ENCODE peak calls at places on chromosomes 2 and 18, in ten cellular contexts. Z is GM20000, T is left ventricle myocardium inferior, P is A172, A is T follicular helper cell, L is Caki2, K is fibroblast of villous mesenchyme, F is HuH-7.5, R is cardiac fibroblast, X is lower lobe of right lung. S is an unnamed sample.

GRCh38 chr2:203744091-203744490 is 37.7 kb downstream of the CD28 start:
- DNase-seq in A (no peak), F (no peak), X (no peak), Z (no peak), T (no peak), L (no peak), K (no peak), R (peak), P (no peak), S (no peak)

GRCh38 chr18:26804474-26804873 is 61.0 kb downstream of the AQP4 start:
- DNase-seq in Z (no peak), A (no peak), R (no peak), L (no peak), T (no peak), F (no peak), K (no peak), X (no peak), P (no peak), S (no peak)

GRCh38 chr2:13662055-13662454 is 945.3 kb downstream of the TRIB2 start:
- DNase-seq in T (no peak), K (no peak), P (no peak), L (no peak), Z (no peak), X (no peak), R (peak), A (no peak), F (no peak), S (no peak)

GRCh38 chr2:222930862-222931261 is 70.0 kb downstream of the ACSL3 start:
- DNase-seq in P (peak), A (no peak), X (no peak), Z (no peak), T (no peak), F (no peak), R (no peak), K (peak), L (no peak), S (no peak)

GRCh38 chr18:68034293-68034692 is 517.8 kb upstream of the DSEL start:
- DNase-seq in X (no peak), F (no peak), P (no peak), T (no peak), A (no peak), L (no peak), K (peak), R (peak), Z (no peak), S (no peak)

GRCh38 chr2:16165518-16166326 is 225.4 kb downstream of the MYCN start:
- DNase-seq in A (no peak), P (no peak), T (no peak), F (no peak), X (no peak), K (no peak), R (no peak), L (no peak), Z (no peak), S (no peak)

GRCh38 chr18:61400714-61401113 is 67.5 kb downstream of the CDH20 start:
- DNase-seq in K (peak), R (peak), T (no peak), F (no peak), A (no peak), L (no peak), Z (no peak), X (no peak), P (peak), S (no peak)

GRCh38 chr2:216408426-216409315 is 3.6 kb upstream of the SMARCAL1 start:
- DNase-seq in Z (no peak), X (no peak), P (no peak), T (no peak), F (no peak), R (no peak), K (no peak), L (no peak), A (no peak), S (no peak)

GRCh38 chr2:69177785-69178636 is 165.0 kb downstream of the ANTXR1 start:
- DNase-seq in T (peak), P (peak), Z (no peak), F (peak), L (no peak), R (peak), K (peak), X (peak), A (no peak), S (no peak)

GRCh38 chr2:144261966-144262365 is 258.0 kb downstream of the ZEB2 start:
- DNase-seq in P (no peak), F (no peak), A (no peak), Z (no peak), L (no peak), T (no peak), X (no peak), R (no peak), K (no peak), S (no peak)

GRCh38 chr18:70459251-70459650 is 170.4 kb downstream of the SOCS6 start:
- DNase-seq in F (no peak), L (no peak), R (no peak), K (no peak), A (no peak), X (no peak), T (no peak), Z (no peak), P (no peak), S (no peak)

GRCh38 chr18:66838340-66838987 is 234.6 kb upstream of the CDH19 start:
- DNase-seq in L (no peak), R (no peak), F (no peak), A (no peak), P (no peak), X (no peak), T (no peak), Z (no peak), K (no peak), S (no peak)

GRCh38 chr2:161353543-161353942 is 45.3 kb downstream of the PSMD14 start:
- DNase-seq in R (no peak), X (no peak), T (no peak), P (no peak), K (peak), L (no peak), F (no peak), A (no peak), Z (no peak), S (no peak)

GRCh38 chr2:219344756-219345458 is 12.4 kb upstream of the RESP18 start:
- DNase-seq in F (no peak), K (peak), P (no peak), T (peak), R (peak), L (peak), Z (no peak), X (peak), A (no peak), S (no peak)

GRCh38 chr2:118013221-118013723 is 598 bp downstream of the CCDC93 start:
- DNase-seq in X (peak), R (peak), F (peak), Z (peak), P (peak), A (peak), T (peak), K (peak), L (peak), S (peak)

S was measured in stimulated activated naive CD4-positive, alpha-beta T cell.